ENCODE peak calls at places on chromosomes 2 and 18, in six cellular contexts. B, T, S, D, V and G are unnamed samples.

GRCh38 chr2:59249441-59250330 is 1008.6 kb upstream of the FANCL start:
- DNase-seq in D (no peak), V (no peak), S (no peak), B (no peak), T (no peak), G (peak; percentile 6)

GRCh38 chr18:54835944-54836343 is 7.7 kb downstream of the RAB27B start:
- DNase-seq in D (no peak), S (no peak), V (no peak), B (no peak), T (no peak), G (no peak)

GRCh38 chr2:96926791-96927190 is 56.9 kb upstream of the SEMA4C start:
- DNase-seq in S (no peak), D (no peak), B (no peak), T (no peak), V (no peak), G (no peak)

GRCh38 chr2:161839931-161840330 is 215.7 kb downstream of the SLC4A10 start:
- DNase-seq in T (no peak), B (no peak), S (no peak), D (no peak), V (no peak), G (no peak)

GRCh38 chr2:166361351-166362153 is 14.2 kb downstream of the SCN9A start:
- DNase-seq in B (peak; percentile 47), T (no peak), S (no peak), D (peak; percentile 36), V (no peak), G (peak; percentile 30)

GRCh38 chr18:24762417-24762816 is 302.0 kb downstream of the HRH4 start:
- DNase-seq in T (no peak), B (no peak), D (no peak), V (no peak), S (no peak), G (peak; percentile 15)

GRCh38 chr2:82735336-82735735 is 1723.7 kb downstream of the SUCLG1 start:
- DNase-seq in T (no peak), V (no peak), D (no peak), S (no peak), B (no peak), G (no peak)

GRCh38 chr2:152415811-152416210 is 80.8 kb downstream of the FMNL2 start:
- DNase-seq in B (no peak), D (no peak), V (no peak), S (no peak), T (no peak), G (no peak)

GRCh38 chr2:196566969-196567666 is 72.4 kb upstream of the CCDC150 start:
- DNase-seq in D (no peak), T (no peak), S (no peak), V (no peak), B (no peak), G (no peak)

GRCh38 chr18:77077836-77078456 is 54.6 kb downstream of the MBP start:
- DNase-seq in S (no peak), B (no peak), D (no peak), T (no peak), V (no peak), G (no peak)

GRCh38 chr2:9699139-9699823 is 68.5 kb upstream of the YWHAQ start:
- DNase-seq in V (no peak), T (no peak), B (no peak), D (no peak), S (no peak), G (peak; percentile 52)

GRCh38 chr2:64522843-64523428 is 1.2 kb upstream of the AFTPH start:
- DNase-seq in T (peak; percentile 87), D (peak; percentile 87), B (peak; percentile 71), S (peak; percentile 43), V (peak; percentile 77), G (peak; percentile 87)

GRCh38 chr2:172098650-172099471 is 3.8 kb downstream of the DLX2 start:
- DNase-seq in T (no peak), B (peak; percentile 62), S (peak; percentile 47), D (no peak), V (peak; percentile 54), G (peak; percentile 91)

GRCh38 chr2:110152943-110153342 is 37.3 kb upstream of the MALL start:
- DNase-seq in T (no peak), D (no peak), V (no peak), S (no peak), B (no peak), G (no peak)

GRCh38 chr2:238449909-238450417 is 23.2 kb downstream of the ASB1 start:
- DNase-seq in V (peak; percentile 96), T (peak; percentile 35), S (no peak), D (no peak), B (no peak), G (peak; percentile 43)

DNA sequence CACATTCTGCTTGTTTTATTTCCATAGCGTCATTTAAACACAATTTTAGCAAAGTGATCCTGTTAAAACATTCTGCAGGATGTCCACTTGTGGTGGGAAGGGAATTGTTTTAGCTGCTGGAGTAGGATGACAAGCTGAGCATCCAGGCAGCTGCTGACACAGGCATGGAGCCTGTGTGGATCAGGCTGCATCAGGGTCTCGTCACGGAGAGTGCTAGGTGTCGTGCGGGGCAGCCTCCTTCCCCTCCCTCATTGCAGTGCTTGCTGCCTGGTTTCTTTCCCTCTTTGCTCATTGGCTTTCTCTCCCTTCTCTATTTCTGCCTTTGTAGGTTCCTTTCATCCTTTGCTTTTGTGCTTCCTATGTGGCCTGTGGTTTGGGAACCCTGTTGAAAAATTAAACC is 172.9 kb downstream of the TPGS2 start:
- DNase-seq in D (no peak), V (no peak), T (no peak), B (no peak), S (no peak), G (no peak)
- H3K27ac ChIP-seq in D (no peak overlapping the region), V (no peak overlapping the region), T (no peak overlapping the region), B (no peak overlapping the region), S (no peak overlapping the region), G (no peak overlapping the region)

GRCh38 chr2:134249755-134250154 is 4.1 kb upstream of the MGAT5 start:
- DNase-seq in V (no peak), B (no peak), S (no peak), T (no peak), D (no peak), G (no peak)
- H3K4me1 ChIP-seq in V (peaks cover 7% of the 10 kb centered on the region), B (peaks cover 3% of the 10 kb centered on the region), S (peaks cover 13% of the 10 kb centered on the region), T (peaks cover 15% of the 10 kb centered on the region), D (peaks cover 28% of the 10 kb centered on the region), G (peaks cover 6% of the 10 kb centered on the region)

GRCh38 chr18:58579561-58580047 is 49.3 kb downstream of the ALPK2 start:
- DNase-seq in T (no peak), S (no peak), D (no peak), V (no peak), B (no peak), G (no peak)
- H3K27ac ChIP-seq in T (no peak overlapping the region), S (no peak overlapping the region), D (no peak overlapping the region), V (no peak overlapping the region), B (no peak overlapping the region), G (peak overlapping the region; percentile 88)

GRCh38 chr18:63161728-63162195 is 157.8 kb downstream of the BCL2 start:
- DNase-seq in V (peak; percentile 82), D (peak; percentile 90), S (peak; percentile 73), T (peak; percentile 67), B (no peak), G (peak; percentile 90)

GRCh38 chr18:63158676-63159291 is 160.8 kb downstream of the BCL2 start:
- DNase-seq in D (no peak), B (no peak), S (no peak), T (no peak), V (no peak), G (no peak)

GRCh38 chr18:63159590-63159989 is 160.0 kb downstream of the BCL2 start:
- DNase-seq in V (no peak), D (no peak), S (no peak), T (no peak), B (no peak), G (no peak)

GRCh38 chr18:63161032-63161727 is 158.4 kb downstream of the BCL2 start:
- DNase-seq in T (no peak), B (no peak), S (no peak), V (no peak), D (no peak), G (no peak)

DNA sequence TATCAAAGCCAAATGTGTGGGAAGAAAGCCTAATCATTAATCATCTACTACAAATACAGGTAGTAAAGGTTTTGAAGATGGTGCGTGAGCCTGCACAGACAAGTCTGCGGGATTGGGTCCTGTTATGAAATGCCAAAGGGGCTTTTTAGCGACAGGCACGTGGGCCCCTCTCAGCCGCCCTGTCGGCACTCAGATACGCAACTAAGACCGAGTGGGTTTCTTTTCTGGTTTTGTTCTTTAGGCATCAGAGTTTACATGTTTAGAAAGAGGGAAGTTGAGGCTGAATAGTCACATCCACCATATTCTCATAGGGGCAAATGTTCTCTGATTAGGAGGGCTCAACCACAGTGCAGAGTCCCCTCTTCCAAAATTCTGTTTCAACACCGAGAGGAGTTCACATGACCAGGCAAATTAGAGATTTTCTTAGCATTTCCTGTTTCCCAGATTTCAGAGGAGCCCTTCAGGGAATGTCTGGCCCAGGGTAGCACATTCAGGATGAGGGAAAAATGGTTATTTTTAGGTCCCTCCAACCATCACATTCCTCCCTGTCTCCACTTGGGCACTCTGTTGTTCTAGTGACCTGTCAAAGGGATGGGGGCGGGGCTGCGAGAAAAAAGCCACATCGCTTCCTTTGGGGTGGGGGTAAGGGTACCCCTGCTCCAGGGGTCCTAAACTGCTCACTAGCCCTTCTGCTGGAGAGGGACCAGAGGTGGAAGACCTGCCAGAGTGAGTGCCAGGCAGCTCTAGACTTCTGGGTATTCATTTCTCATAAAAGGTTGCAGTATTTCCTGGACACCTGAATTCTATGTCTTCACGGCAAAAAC is 159.2 kb downstream of the BCL2 start:
- DNase-seq in B (no peak), S (no peak), T (no peak), V (no peak), D (no peak), G (no peak)
- H3K4me1 ChIP-seq in B (peaks cover 5% of the 10 kb centered on the region), S (peaks cover 28% of the 10 kb centered on the region), T (peaks cover 22% of the 10 kb centered on the region), V (peaks cover 20% of the 10 kb centered on the region), D (peaks cover 33% of the 10 kb centered on the region), G (peaks cover 28% of the 10 kb centered on the region)

GRCh38 chr2:100393362-100393761 is 24.1 kb downstream of the CHST10 start:
- DNase-seq in T (no peak), V (no peak), D (no peak), B (no peak), S (no peak), G (no peak)
- H3K27ac ChIP-seq in T (no peak overlapping the region), V (no peak overlapping the region), D (no peak overlapping the region), B (no peak overlapping the region), S (no peak overlapping the region), G (no peak overlapping the region)

DNA sequence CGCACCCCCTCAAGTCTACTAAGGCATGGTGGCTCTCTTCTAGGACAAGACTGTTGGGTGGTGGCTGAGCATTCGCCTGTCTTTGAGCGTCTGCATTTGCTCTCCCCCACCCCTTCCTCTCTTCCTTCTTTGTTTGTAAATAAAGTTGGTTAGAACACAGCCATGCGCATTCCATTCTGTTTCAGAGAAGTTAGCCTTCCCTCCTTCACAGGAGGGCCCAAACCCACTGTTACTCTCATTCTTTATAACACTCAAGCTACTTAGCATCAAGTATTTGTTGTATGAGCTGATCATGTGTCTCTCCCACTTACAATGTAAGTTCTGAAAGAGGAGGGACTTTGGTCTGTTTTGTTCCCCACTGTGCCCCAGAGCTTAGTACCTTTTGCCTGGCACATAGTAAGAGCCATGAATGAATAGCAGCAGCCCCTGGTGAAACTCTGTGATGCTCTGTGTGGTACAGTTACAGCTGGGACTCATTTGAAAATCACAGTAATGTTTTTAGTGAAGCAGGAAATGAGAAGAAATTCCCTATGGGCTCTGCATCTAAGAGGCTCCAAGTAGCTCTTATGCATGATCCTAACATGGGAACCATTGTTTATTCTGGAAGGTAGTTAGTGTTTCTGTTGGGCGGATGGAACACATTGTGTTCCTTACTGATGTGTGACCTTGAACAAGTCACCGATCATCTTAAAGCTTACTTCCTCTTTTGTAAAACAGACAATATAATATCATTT is 7.7 kb downstream of the MGAT5 start:
- DNase-seq in S (no peak), D (no peak), B (peak; percentile 52), V (no peak), T (no peak), G (no peak)
- H3K4me1 ChIP-seq in S (peaks cover 24% of the 10 kb centered on the region), D (peaks cover 23% of the 10 kb centered on the region), B (peaks cover 15% of the 10 kb centered on the region), V (peaks cover 47% of the 10 kb centered on the region), T (peaks cover 8% of the 10 kb centered on the region), G (peaks cover 7% of the 10 kb centered on the region)